ENCODE peak calls at places on chromosomes 11 and 22, in nine cellular contexts. Z is adrenal gland, X is right atrium auricular region, G is choroid plexus epithelial cell, M is neural crest cell, E is esophagus squamous epithelium, J is AG10803, Q is cardiac fibroblast, I is AG09319. D is an unnamed sample.

GRCh38 chr11:121610706-121611105 is 157.9 kb upstream of the SORL1-AS1 start:
- DNase-seq in M (no peak), E (no peak), X (no peak), J (no peak), Q (no peak), Z (no peak), G (no peak), I (no peak), D (no peak)

GRCh38 chr11:65445604-65446445 is 23.2 kb downstream of the NEAT1 start:
- DNase-seq in I (no peak), X (peak; percentile 71), M (no peak), Q (peak; percentile 57), Z (peak; percentile 60), G (peak; percentile 81), E (no peak), J (peak; percentile 67), D (no peak)

GRCh38 chr11:86905252-86905651 is 49.9 kb downstream of the FZD4 start:
- DNase-seq in I (no peak), E (no peak), M (no peak), Z (no peak), X (no peak), Q (no peak), J (no peak), G (no peak), D (no peak)

GRCh38 chr11:64723117-64723906 is at the start of gene NRXN2:
- DNase-seq in I (peak; percentile 38), J (peak; percentile 78), M (peak; percentile 82), X (peak; percentile 81), G (peak; percentile 80), Q (peak; percentile 80), Z (peak; percentile 85), E (no peak), D (peak; percentile 98)

GRCh38 chr22:23147632-23148387 is 2.5 kb downstream of the RAB36 start:
- DNase-seq in M (no peak), X (no peak), G (peak; percentile 93), Q (peak; percentile 67), J (peak; percentile 31), I (no peak), Z (no peak), E (no peak), D (no peak)

GRCh38 chr11:8242480-8243280 is 21.0 kb downstream of the LMO1 start:
- DNase-seq in X (no peak), Z (no peak), I (no peak), Q (no peak), J (no peak), G (no peak), E (no peak), M (no peak), D (no peak)

GRCh38 chr11:31089117-31089516 is 280.4 kb downstream of the DCDC1 start:
- DNase-seq in I (no peak), J (no peak), E (no peak), G (no peak), Z (no peak), Q (no peak), X (no peak), M (no peak), D (no peak)

GRCh38 chr11:36507824-36508489 is 2.1 kb downstream of the TRAF6 start:
- DNase-seq in M (no peak), J (no peak), I (no peak), Z (no peak), Q (no peak), G (no peak), X (no peak), E (no peak), D (no peak)

GRCh38 chr11:116650052-116650451 is 122.7 kb downstream of the BUD13 start:
- DNase-seq in X (peak; percentile 46), E (no peak), I (no peak), J (no peak), M (no peak), G (no peak), Q (no peak), Z (no peak), D (no peak)

GRCh38 chr11:17506942-17507341 is 30.3 kb upstream of the ABCC8 start:
- DNase-seq in X (no peak), M (no peak), Z (no peak), G (no peak), I (no peak), Q (no peak), E (no peak), J (no peak), D (peak; percentile 41)

GRCh38 chr11:8871283-8871775 is 39.7 kb upstream of the AKIP1 start:
- DNase-seq in G (peak; percentile 93), I (peak; percentile 87), X (peak; percentile 79), Q (peak; percentile 92), E (peak; percentile 1), Z (peak; percentile 67), M (peak; percentile 48), J (peak; percentile 94), D (peak; percentile 38)

GRCh38 chr22:50206599-50206998 is 5.8 kb downstream of the SELENOO start:
- DNase-seq in G (peak; percentile 31), Q (peak; percentile 35), J (peak; percentile 58), E (no peak), I (no peak), Z (peak; percentile 46), M (peak; percentile 42), X (peak; percentile 87), D (no peak)

GRCh38 chr11:132983289-132983688 is 549.0 kb downstream of the OPCML start:
- DNase-seq in G (no peak), Q (no peak), X (no peak), E (no peak), I (no peak), M (no peak), J (no peak), Z (no peak), D (no peak)

GRCh38 chr11:132981146-132981956 is 551.0 kb downstream of the OPCML start:
- DNase-seq in Z (no peak), J (no peak), I (no peak), M (no peak), Q (no peak), G (no peak), E (no peak), X (no peak), D (no peak)

GRCh38 chr11:132980721-132981120 is 551.6 kb downstream of the OPCML start:
- DNase-seq in Z (no peak), E (no peak), X (no peak), Q (no peak), J (no peak), M (no peak), I (no peak), G (no peak), D (no peak)

GRCh38 chr11:132977746-132978145 is 554.6 kb downstream of the OPCML start:
- DNase-seq in Z (no peak), I (no peak), J (peak; percentile 33), Q (no peak), E (no peak), M (no peak), X (no peak), G (no peak), D (no peak)

DNA sequence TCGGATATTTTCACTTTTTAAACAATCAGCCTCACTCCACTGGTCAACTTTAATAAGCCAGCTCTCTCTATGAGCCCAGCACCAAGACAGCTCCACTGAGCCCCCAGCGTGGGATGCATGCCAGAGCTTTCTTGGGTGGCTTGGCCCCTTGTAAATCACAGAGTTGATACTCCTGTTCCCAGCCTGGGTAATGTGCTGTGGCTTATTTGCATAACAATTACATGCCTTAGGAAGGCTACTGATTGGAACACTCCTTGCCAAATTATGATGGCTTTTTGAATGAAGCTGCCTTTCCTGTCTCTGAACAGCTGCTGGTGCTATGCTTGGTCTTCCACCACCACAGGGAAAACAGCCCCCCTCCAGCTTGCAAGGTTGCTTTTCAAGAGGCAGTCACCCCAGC is 549.5 kb downstream of the OPCML start:
- DNase-seq in Q (no peak), I (no peak), Z (no peak), G (no peak), X (no peak), E (no peak), M (no peak), J (no peak), D (no peak)
- TF ChIP-seq CTCF in Q (no peak), I (no peak), Z (no peak), G (no peak), X (no peak), E (no peak), M (no peak), J (no peak), D (no peak)

DNA sequence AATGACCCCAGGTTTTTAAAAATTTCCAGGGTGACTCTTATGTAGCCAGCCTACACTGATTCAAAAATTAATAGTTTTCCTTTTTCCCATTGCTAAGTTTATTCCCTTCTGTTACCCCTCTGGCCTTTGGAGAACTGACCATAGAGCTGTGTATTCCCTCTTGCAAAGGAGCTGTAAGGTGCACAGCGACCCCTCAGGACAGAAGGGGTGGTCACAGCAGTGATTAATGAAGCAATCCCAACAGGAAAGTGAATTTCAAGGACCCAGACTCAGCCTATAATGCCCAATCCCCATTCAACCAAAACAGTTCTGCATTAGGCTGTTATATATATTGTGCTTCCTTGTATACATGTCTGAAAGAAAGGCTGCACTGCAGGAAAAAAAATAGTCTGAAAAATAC is 147.1 kb downstream of the WT1 start:
- DNase-seq in Q (no peak), E (no peak), J (no peak), M (no peak), G (no peak), I (no peak), X (no peak), Z (no peak), D (no peak)
- TF ChIP-seq CTCF in Q (no peak), E (no peak), J (no peak), M (no peak), G (peak; percentile 36), I (no peak), X (no peak), Z (no peak), D (no peak)

GRCh38 chr22:37345863-37346514 is 63.7 kb downstream of the CYTH4 start:
- DNase-seq in I (peak; percentile 78), G (peak; percentile 72), Q (peak; percentile 78), J (peak; percentile 96), Z (no peak), X (no peak), E (no peak), M (no peak), D (no peak)

GRCh38 chr22:37344735-37345462 is 62.6 kb downstream of the CYTH4 start:
- DNase-seq in E (no peak), Z (no peak), I (no peak), J (no peak), Q (no peak), M (no peak), G (no peak), X (no peak), D (no peak)

GRCh38 chr22:37343863-37344734 is 61.8 kb downstream of the CYTH4 start:
- DNase-seq in E (no peak), I (no peak), M (no peak), Q (no peak), Z (no peak), G (no peak), J (no peak), X (no peak), D (no peak)

GRCh38 chr22:37342065-37342464 is 59.8 kb downstream of the CYTH4 start:
- DNase-seq in J (no peak), E (no peak), I (no peak), Q (no peak), Z (no peak), M (no peak), X (no peak), G (no peak), D (no peak)

GRCh38 chr22:37343343-37343742 is 61.0 kb downstream of the CYTH4 start:
- DNase-seq in I (no peak), Z (no peak), J (no peak), M (no peak), X (no peak), G (no peak), E (no peak), Q (no peak), D (no peak)
- TF ChIP-seq CTCF in I (no peak), Z (no peak), J (no peak), M (no peak), X (no peak), G (no peak), E (no peak), Q (no peak), D (no peak)

GRCh38 chr11:124167852-124168251 is 15.3 kb upstream of the OR10D3 start:
- DNase-seq in I (no peak), E (no peak), X (no peak), M (no peak), Q (no peak), J (no peak), G (peak; percentile 7), Z (no peak), D (no peak)
- TF ChIP-seq CTCF in I (no peak), E (no peak), X (no peak), M (no peak), Q (no peak), J (no peak), G (no peak), Z (no peak), D (no peak)

D was measured in GM20000.